ENCODE peak calls at places on chromosomes 5 and 9, in ten cellular contexts. One of them, this sample, is unnamed.

GRCh38 chr9:27353405-27354229 is 56.7 kb upstream of the EQTN start:
- DNase-seq in AG09309: no peak
- DNase-seq in sigmoid colon: no peak
- DNase-seq in epithelial cell of proximal tubule: no peak
- DNase-seq in glutamatergic neuron: no peak
- DNase-seq in ovary: no peak
- DNase-seq in EH: no peak
- DNase-seq in activated CD8-positive, alpha-beta memory T cell treated with anti-CD3 and anti-CD28 coated beads for 1 hour: no peak
- DNase-seq in posterior cingulate gyrus: peak; percentile 98
- DNase-seq in activated T-helper 1 cell treated with Interleukin-2 at 50 U/mL for 16 hours: no peak
- DNase-seq in this sample: no peak

GRCh38 chr9:112002131-112002846 is 105.7 kb downstream of the UGCG start:
- DNase-seq in AG09309: no peak
- DNase-seq in sigmoid colon: no peak
- DNase-seq in epithelial cell of proximal tubule: no peak
- DNase-seq in glutamatergic neuron: no peak
- DNase-seq in ovary: no peak
- DNase-seq in EH: no peak
- DNase-seq in activated CD8-positive, alpha-beta memory T cell treated with anti-CD3 and anti-CD28 coated beads for 1 hour: no peak
- DNase-seq in posterior cingulate gyrus: no peak
- DNase-seq in activated T-helper 1 cell treated with Interleukin-2 at 50 U/mL for 16 hours: peak; percentile 2
- DNase-seq in this sample: no peak

GRCh38 chr9:137390553-137391410 is 32.2 kb downstream of the EXD3 start:
- DNase-seq in AG09309: no peak
- DNase-seq in sigmoid colon: no peak
- DNase-seq in epithelial cell of proximal tubule: no peak
- DNase-seq in glutamatergic neuron: peak; percentile 56
- DNase-seq in ovary: no peak
- DNase-seq in EH: no peak
- DNase-seq in activated CD8-positive, alpha-beta memory T cell treated with anti-CD3 and anti-CD28 coated beads for 1 hour: no peak
- DNase-seq in posterior cingulate gyrus: peak; percentile 92
- DNase-seq in activated T-helper 1 cell treated with Interleukin-2 at 50 U/mL for 16 hours: no peak
- DNase-seq in this sample: peak; percentile 58

GRCh38 chr5:122076669-122077450 is 1.2 kb downstream of the LOX start:
- DNase-seq in AG09309: no peak
- DNase-seq in sigmoid colon: peak; percentile 90
- DNase-seq in epithelial cell of proximal tubule: no peak
- DNase-seq in glutamatergic neuron: peak; percentile 89
- DNase-seq in ovary: peak; percentile 74
- DNase-seq in EH: peak; percentile 86
- DNase-seq in activated CD8-positive, alpha-beta memory T cell treated with anti-CD3 and anti-CD28 coated beads for 1 hour: no peak
- DNase-seq in posterior cingulate gyrus: peak; percentile 95
- DNase-seq in activated T-helper 1 cell treated with Interleukin-2 at 50 U/mL for 16 hours: no peak
- DNase-seq in this sample: peak; percentile 93

GRCh38 chr5:96934291-96934694 is 1.6 kb upstream of the LNPEP start:
- DNase-seq in AG09309: peak; percentile 3
- DNase-seq in sigmoid colon: no peak
- DNase-seq in epithelial cell of proximal tubule: no peak
- DNase-seq in glutamatergic neuron: no peak
- DNase-seq in ovary: peak; percentile 21
- DNase-seq in EH: peak; percentile 59
- DNase-seq in activated CD8-positive, alpha-beta memory T cell treated with anti-CD3 and anti-CD28 coated beads for 1 hour: no peak
- DNase-seq in posterior cingulate gyrus: no peak
- DNase-seq in activated T-helper 1 cell treated with Interleukin-2 at 50 U/mL for 16 hours: no peak
- DNase-seq in this sample: no peak

GRCh38 chr5:55816342-55816741 is 34.8 kb upstream of the IL31RA start:
- DNase-seq in AG09309: peak; percentile 58
- DNase-seq in sigmoid colon: no peak
- DNase-seq in epithelial cell of proximal tubule: peak; percentile 10
- DNase-seq in glutamatergic neuron: no peak
- DNase-seq in ovary: no peak
- DNase-seq in EH: peak; percentile 84
- DNase-seq in activated CD8-positive, alpha-beta memory T cell treated with anti-CD3 and anti-CD28 coated beads for 1 hour: no peak
- DNase-seq in posterior cingulate gyrus: no peak
- DNase-seq in activated T-helper 1 cell treated with Interleukin-2 at 50 U/mL for 16 hours: no peak
- DNase-seq in this sample: no peak

GRCh38 chr5:169273451-169273850 is 27.5 kb downstream of the SLIT3 start:
- DNase-seq in AG09309: no peak
- DNase-seq in sigmoid colon: no peak
- DNase-seq in epithelial cell of proximal tubule: no peak
- DNase-seq in glutamatergic neuron: no peak
- DNase-seq in ovary: no peak
- DNase-seq in EH: no peak
- DNase-seq in activated CD8-positive, alpha-beta memory T cell treated with anti-CD3 and anti-CD28 coated beads for 1 hour: no peak
- DNase-seq in posterior cingulate gyrus: no peak
- DNase-seq in activated T-helper 1 cell treated with Interleukin-2 at 50 U/mL for 16 hours: no peak
- DNase-seq in this sample: no peak

GRCh38 chr5:143231973-143232812 is 171.3 kb downstream of the NR3C1 start:
- DNase-seq in AG09309: no peak
- DNase-seq in sigmoid colon: peak; percentile 8
- DNase-seq in epithelial cell of proximal tubule: no peak
- DNase-seq in glutamatergic neuron: no peak
- DNase-seq in ovary: no peak
- DNase-seq in EH: no peak
- DNase-seq in activated CD8-positive, alpha-beta memory T cell treated with anti-CD3 and anti-CD28 coated beads for 1 hour: no peak
- DNase-seq in posterior cingulate gyrus: no peak
- DNase-seq in activated T-helper 1 cell treated with Interleukin-2 at 50 U/mL for 16 hours: no peak
- DNase-seq in this sample: no peak

GRCh38 chr9:113677057-113677456 is 199.1 kb upstream of the ZNF618 start:
- DNase-seq in AG09309: no peak
- DNase-seq in sigmoid colon: no peak
- DNase-seq in epithelial cell of proximal tubule: no peak
- DNase-seq in glutamatergic neuron: no peak
- DNase-seq in ovary: no peak
- DNase-seq in EH: no peak
- DNase-seq in activated CD8-positive, alpha-beta memory T cell treated with anti-CD3 and anti-CD28 coated beads for 1 hour: no peak
- DNase-seq in posterior cingulate gyrus: no peak
- DNase-seq in activated T-helper 1 cell treated with Interleukin-2 at 50 U/mL for 16 hours: no peak
- DNase-seq in this sample: no peak

GRCh38 chr5:180600554-180601041 is 9.3 kb upstream of the SCGB3A1 start:
- DNase-seq in AG09309: no peak
- DNase-seq in sigmoid colon: peak; percentile 48
- DNase-seq in epithelial cell of proximal tubule: no peak
- DNase-seq in glutamatergic neuron: no peak
- DNase-seq in ovary: no peak
- DNase-seq in EH: no peak
- DNase-seq in activated CD8-positive, alpha-beta memory T cell treated with anti-CD3 and anti-CD28 coated beads for 1 hour: no peak
- DNase-seq in posterior cingulate gyrus: peak; percentile 57
- DNase-seq in activated T-helper 1 cell treated with Interleukin-2 at 50 U/mL for 16 hours: no peak
- DNase-seq in this sample: no peak

GRCh38 chr9:2723666-2724065 is 6.4 kb downstream of the KCNV2 start:
- DNase-seq in AG09309: no peak
- DNase-seq in sigmoid colon: no peak
- DNase-seq in epithelial cell of proximal tubule: no peak
- DNase-seq in glutamatergic neuron: no peak
- DNase-seq in ovary: no peak
- DNase-seq in EH: no peak
- DNase-seq in activated CD8-positive, alpha-beta memory T cell treated with anti-CD3 and anti-CD28 coated beads for 1 hour: no peak
- DNase-seq in posterior cingulate gyrus: no peak
- DNase-seq in activated T-helper 1 cell treated with Interleukin-2 at 50 U/mL for 16 hours: no peak
- DNase-seq in this sample: no peak

GRCh38 chr5:163565931-163566608 is 60.7 kb downstream of the MAT2B start:
- DNase-seq in AG09309: no peak
- DNase-seq in sigmoid colon: no peak
- DNase-seq in epithelial cell of proximal tubule: no peak
- DNase-seq in glutamatergic neuron: peak; percentile 27
- DNase-seq in ovary: no peak
- DNase-seq in EH: peak; percentile 35
- DNase-seq in activated CD8-positive, alpha-beta memory T cell treated with anti-CD3 and anti-CD28 coated beads for 1 hour: no peak
- DNase-seq in posterior cingulate gyrus: peak; percentile 89
- DNase-seq in activated T-helper 1 cell treated with Interleukin-2 at 50 U/mL for 16 hours: no peak
- DNase-seq in this sample: no peak

GRCh38 chr5:144017119-144017518 is 153.3 kb downstream of the YIPF5 start:
- DNase-seq in AG09309: no peak
- DNase-seq in sigmoid colon: no peak
- DNase-seq in epithelial cell of proximal tubule: no peak
- DNase-seq in glutamatergic neuron: peak; percentile 17
- DNase-seq in ovary: no peak
- DNase-seq in EH: no peak
- DNase-seq in activated CD8-positive, alpha-beta memory T cell treated with anti-CD3 and anti-CD28 coated beads for 1 hour: no peak
- DNase-seq in posterior cingulate gyrus: no peak
- DNase-seq in activated T-helper 1 cell treated with Interleukin-2 at 50 U/mL for 16 hours: no peak
- DNase-seq in this sample: no peak

GRCh38 chr9:38619556-38620447 is 594 bp downstream of the ANKRD18A start:
- DNase-seq in AG09309: no peak
- DNase-seq in sigmoid colon: no peak
- DNase-seq in epithelial cell of proximal tubule: no peak
- DNase-seq in glutamatergic neuron: peak; percentile 34
- DNase-seq in ovary: no peak
- DNase-seq in EH: no peak
- DNase-seq in activated CD8-positive, alpha-beta memory T cell treated with anti-CD3 and anti-CD28 coated beads for 1 hour: no peak
- DNase-seq in posterior cingulate gyrus: peak; percentile 83
- DNase-seq in activated T-helper 1 cell treated with Interleukin-2 at 50 U/mL for 16 hours: no peak
- DNase-seq in this sample: no peak

GRCh38 chr5:180366303-180366702 is 13.2 kb upstream of the GFPT2 start:
- DNase-seq in AG09309: peak; percentile 21
- DNase-seq in sigmoid colon: no peak
- DNase-seq in epithelial cell of proximal tubule: no peak
- DNase-seq in glutamatergic neuron: no peak
- DNase-seq in ovary: no peak
- DNase-seq in EH: peak; percentile 19
- DNase-seq in activated CD8-positive, alpha-beta memory T cell treated with anti-CD3 and anti-CD28 coated beads for 1 hour: no peak
- DNase-seq in posterior cingulate gyrus: peak; percentile 95
- DNase-seq in activated T-helper 1 cell treated with Interleukin-2 at 50 U/mL for 16 hours: no peak
- DNase-seq in this sample: no peak

GRCh38 chr9:136399176-136400037 is 563 bp downstream of the SNAPC4 start:
- DNase-seq in AG09309: no peak
- DNase-seq in sigmoid colon: no peak
- DNase-seq in epithelial cell of proximal tubule: no peak
- DNase-seq in glutamatergic neuron: no peak
- DNase-seq in ovary: no peak
- DNase-seq in EH: peak; percentile 11
- DNase-seq in activated CD8-positive, alpha-beta memory T cell treated with anti-CD3 and anti-CD28 coated beads for 1 hour: no peak
- DNase-seq in posterior cingulate gyrus: peak; percentile 81
- DNase-seq in activated T-helper 1 cell treated with Interleukin-2 at 50 U/mL for 16 hours: no peak
- DNase-seq in this sample: no peak

GRCh38 chr9:137488330-137488653 is 29.2 kb upstream of the NSMF start:
- DNase-seq in AG09309: no peak
- DNase-seq in sigmoid colon: peak; percentile 68
- DNase-seq in epithelial cell of proximal tubule: no peak
- DNase-seq in glutamatergic neuron: no peak
- DNase-seq in ovary: no peak
- DNase-seq in EH: no peak
- DNase-seq in activated CD8-positive, alpha-beta memory T cell treated with anti-CD3 and anti-CD28 coated beads for 1 hour: no peak
- DNase-seq in posterior cingulate gyrus: peak; percentile 72
- DNase-seq in activated T-helper 1 cell treated with Interleukin-2 at 50 U/mL for 16 hours: no peak
- DNase-seq in this sample: no peak

GRCh38 chr5:36682499-36682898 is 76.1 kb downstream of the SLC1A3 start:
- DNase-seq in AG09309: no peak
- DNase-seq in sigmoid colon: no peak
- DNase-seq in epithelial cell of proximal tubule: no peak
- DNase-seq in glutamatergic neuron: no peak
- DNase-seq in ovary: no peak
- DNase-seq in EH: no peak
- DNase-seq in activated CD8-positive, alpha-beta memory T cell treated with anti-CD3 and anti-CD28 coated beads for 1 hour: no peak
- DNase-seq in posterior cingulate gyrus: no peak
- DNase-seq in activated T-helper 1 cell treated with Interleukin-2 at 50 U/mL for 16 hours: no peak
- DNase-seq in this sample: no peak

GRCh38 chr9:5846080-5846479 is 13.2 kb upstream of the ERMP1 start:
- DNase-seq in AG09309: no peak
- DNase-seq in sigmoid colon: no peak
- DNase-seq in epithelial cell of proximal tubule: no peak
- DNase-seq in glutamatergic neuron: peak; percentile 50
- DNase-seq in ovary: no peak
- DNase-seq in EH: no peak
- DNase-seq in activated CD8-positive, alpha-beta memory T cell treated with anti-CD3 and anti-CD28 coated beads for 1 hour: no peak
- DNase-seq in posterior cingulate gyrus: no peak
- DNase-seq in activated T-helper 1 cell treated with Interleukin-2 at 50 U/mL for 16 hours: no peak
- DNase-seq in this sample: no peak

GRCh38 chr5:35195472-35195852 is 34.8 kb downstream of the PRLR start:
- DNase-seq in AG09309: no peak
- DNase-seq in sigmoid colon: no peak
- DNase-seq in epithelial cell of proximal tubule: no peak
- DNase-seq in glutamatergic neuron: no peak
- DNase-seq in ovary: no peak
- DNase-seq in EH: no peak
- DNase-seq in activated CD8-positive, alpha-beta memory T cell treated with anti-CD3 and anti-CD28 coated beads for 1 hour: no peak
- DNase-seq in posterior cingulate gyrus: no peak
- DNase-seq in activated T-helper 1 cell treated with Interleukin-2 at 50 U/mL for 16 hours: no peak
- DNase-seq in this sample: no peak

GRCh38 chr5:96114736-96115466 is 153.2 kb upstream of the ELL2 start:
- DNase-seq in AG09309: no peak
- DNase-seq in sigmoid colon: no peak
- DNase-seq in epithelial cell of proximal tubule: no peak
- DNase-seq in glutamatergic neuron: no peak
- DNase-seq in ovary: no peak
- DNase-seq in EH: peak; percentile 71
- DNase-seq in activated CD8-positive, alpha-beta memory T cell treated with anti-CD3 and anti-CD28 coated beads for 1 hour: no peak
- DNase-seq in posterior cingulate gyrus: no peak
- DNase-seq in activated T-helper 1 cell treated with Interleukin-2 at 50 U/mL for 16 hours: no peak
- DNase-seq in this sample: no peak

GRCh38 chr9:84846501-84847323 is 177.2 kb downstream of the NTRK2 start:
- DNase-seq in AG09309: no peak
- DNase-seq in sigmoid colon: no peak
- DNase-seq in epithelial cell of proximal tubule: peak; percentile 53
- DNase-seq in glutamatergic neuron: no peak
- DNase-seq in ovary: no peak
- DNase-seq in EH: no peak
- DNase-seq in activated CD8-positive, alpha-beta memory T cell treated with anti-CD3 and anti-CD28 coated beads for 1 hour: no peak
- DNase-seq in posterior cingulate gyrus: peak; percentile 61
- DNase-seq in activated T-helper 1 cell treated with Interleukin-2 at 50 U/mL for 16 hours: no peak
- DNase-seq in this sample: no peak

GRCh38 chr5:117455236-117456233 is 880.9 kb upstream of the SEMA6A start:
- DNase-seq in AG09309: no peak
- DNase-seq in sigmoid colon: no peak
- DNase-seq in epithelial cell of proximal tubule: no peak
- DNase-seq in glutamatergic neuron: no peak
- DNase-seq in ovary: no peak
- DNase-seq in EH: no peak
- DNase-seq in activated CD8-positive, alpha-beta memory T cell treated with anti-CD3 and anti-CD28 coated beads for 1 hour: no peak
- DNase-seq in posterior cingulate gyrus: no peak
- DNase-seq in activated T-helper 1 cell treated with Interleukin-2 at 50 U/mL for 16 hours: no peak
- DNase-seq in this sample: no peak

GRCh38 chr5:176776141-176776865 is 34.1 kb upstream of the UNC5A start:
- DNase-seq in AG09309: no peak
- DNase-seq in sigmoid colon: peak; percentile 35
- DNase-seq in epithelial cell of proximal tubule: no peak
- DNase-seq in glutamatergic neuron: no peak
- DNase-seq in ovary: no peak
- DNase-seq in EH: no peak
- DNase-seq in activated CD8-positive, alpha-beta memory T cell treated with anti-CD3 and anti-CD28 coated beads for 1 hour: no peak
- DNase-seq in posterior cingulate gyrus: peak; percentile 35
- DNase-seq in activated T-helper 1 cell treated with Interleukin-2 at 50 U/mL for 16 hours: no peak
- DNase-seq in this sample: peak; percentile 32

GRCh38 chr9:4106744-4107143 is 193.1 kb downstream of the GLIS3 start:
- DNase-seq in AG09309: peak; percentile 90
- DNase-seq in sigmoid colon: no peak
- DNase-seq in epithelial cell of proximal tubule: no peak
- DNase-seq in glutamatergic neuron: no peak
- DNase-seq in ovary: no peak
- DNase-seq in EH: peak; percentile 87
- DNase-seq in activated CD8-positive, alpha-beta memory T cell treated with anti-CD3 and anti-CD28 coated beads for 1 hour: no peak
- DNase-seq in posterior cingulate gyrus: no peak
- DNase-seq in activated T-helper 1 cell treated with Interleukin-2 at 50 U/mL for 16 hours: no peak
- DNase-seq in this sample: no peak

GRCh38 chr9:133653638-133654037 is 17.5 kb downstream of the DBH start:
- DNase-seq in AG09309: no peak
- DNase-seq in sigmoid colon: no peak
- DNase-seq in epithelial cell of proximal tubule: no peak
- DNase-seq in glutamatergic neuron: no peak
- DNase-seq in ovary: no peak
- DNase-seq in EH: no peak
- DNase-seq in activated CD8-positive, alpha-beta memory T cell treated with anti-CD3 and anti-CD28 coated beads for 1 hour: no peak
- DNase-seq in posterior cingulate gyrus: no peak
- DNase-seq in activated T-helper 1 cell treated with Interleukin-2 at 50 U/mL for 16 hours: no peak
- DNase-seq in this sample: no peak

GRCh38 chr9:114775981-114776380 is 29.9 kb downstream of the TNFSF15 start:
- DNase-seq in AG09309: no peak
- DNase-seq in sigmoid colon: no peak
- DNase-seq in epithelial cell of proximal tubule: no peak
- DNase-seq in glutamatergic neuron: no peak
- DNase-seq in ovary: no peak
- DNase-seq in EH: peak; percentile 14
- DNase-seq in activated CD8-positive, alpha-beta memory T cell treated with anti-CD3 and anti-CD28 coated beads for 1 hour: no peak
- DNase-seq in posterior cingulate gyrus: no peak
- DNase-seq in activated T-helper 1 cell treated with Interleukin-2 at 50 U/mL for 16 hours: no peak
- DNase-seq in this sample: no peak

This sample was measured in sciatic nerve.